ENCODE peak calls at places on chromosomes 11 and 22, in ten cellular contexts. One of them, this sample, is unnamed.

GRCh38 chr11:97732011-97732632 is 1288.6 kb upstream of the CNTN5 start:
- DNase-seq in transverse colon: no peak
- DNase-seq in fibroblast of lung: no peak
- DNase-seq in lower leg skin: no peak
- DNase-seq in PC-9: no peak
- DNase-seq in AG10803: no peak
- DNase-seq in PC-3: no peak
- DNase-seq in psoas muscle: no peak
- DNase-seq in choroid plexus epithelial cell: no peak
- DNase-seq in mucosa of descending colon: no peak
- DNase-seq in this sample: no peak

GRCh38 chr11:115709297-115709696 is 205.1 kb upstream of the CADM1 start:
- DNase-seq in PC-9: no peak
- DNase-seq in PC-3: no peak
- DNase-seq in psoas muscle: no peak
- DNase-seq in lower leg skin: no peak
- DNase-seq in AG10803: no peak
- DNase-seq in transverse colon: no peak
- DNase-seq in mucosa of descending colon: no peak
- DNase-seq in choroid plexus epithelial cell: no peak
- DNase-seq in fibroblast of lung: no peak
- DNase-seq in this sample: no peak

GRCh38 chr22:47115518-47115890 is 353.1 kb downstream of the TBC1D22A start:
- DNase-seq in PC-9: no peak
- DNase-seq in lower leg skin: no peak
- DNase-seq in psoas muscle: no peak
- DNase-seq in AG10803: no peak
- DNase-seq in choroid plexus epithelial cell: no peak
- DNase-seq in transverse colon: no peak
- DNase-seq in fibroblast of lung: no peak
- DNase-seq in PC-3: no peak
- DNase-seq in mucosa of descending colon: peak
- DNase-seq in this sample: no peak

GRCh38 chr11:107799245-107799859 is 59.2 kb downstream of the SLC35F2 start:
- DNase-seq in choroid plexus epithelial cell: peak
- DNase-seq in PC-3: peak
- DNase-seq in PC-9: peak
- DNase-seq in fibroblast of lung: peak
- DNase-seq in AG10803: peak
- DNase-seq in transverse colon: peak
- DNase-seq in psoas muscle: peak
- DNase-seq in lower leg skin: peak
- DNase-seq in mucosa of descending colon: no peak
- DNase-seq in this sample: no peak

GRCh38 chr11:129298990-129299389 is 76.7 kb upstream of the BARX2 start:
- DNase-seq in transverse colon: no peak
- DNase-seq in PC-3: no peak
- DNase-seq in fibroblast of lung: no peak
- DNase-seq in PC-9: no peak
- DNase-seq in lower leg skin: no peak
- DNase-seq in choroid plexus epithelial cell: no peak
- DNase-seq in mucosa of descending colon: no peak
- DNase-seq in psoas muscle: no peak
- DNase-seq in AG10803: peak
- DNase-seq in this sample: no peak

GRCh38 chr11:27875480-27876208 is 175.4 kb upstream of the BDNF start:
- DNase-seq in mucosa of descending colon: no peak
- DNase-seq in lower leg skin: no peak
- DNase-seq in choroid plexus epithelial cell: peak
- DNase-seq in transverse colon: no peak
- DNase-seq in psoas muscle: no peak
- DNase-seq in AG10803: no peak
- DNase-seq in PC-3: peak
- DNase-seq in fibroblast of lung: no peak
- DNase-seq in PC-9: no peak
- DNase-seq in this sample: no peak

GRCh38 chr11:20596629-20597129 is 2.7 kb upstream of the SLC6A5 start:
- DNase-seq in PC-9: no peak
- DNase-seq in fibroblast of lung: no peak
- DNase-seq in AG10803: no peak
- DNase-seq in choroid plexus epithelial cell: no peak
- DNase-seq in PC-3: no peak
- DNase-seq in transverse colon: no peak
- DNase-seq in psoas muscle: no peak
- DNase-seq in mucosa of descending colon: no peak
- DNase-seq in lower leg skin: no peak
- DNase-seq in this sample: no peak

GRCh38 chr11:1060410-1060809 is 14.3 kb upstream of the MUC2 start:
- DNase-seq in PC-3: no peak
- DNase-seq in choroid plexus epithelial cell: no peak
- DNase-seq in lower leg skin: no peak
- DNase-seq in transverse colon: no peak
- DNase-seq in AG10803: no peak
- DNase-seq in PC-9: no peak
- DNase-seq in mucosa of descending colon: peak
- DNase-seq in psoas muscle: no peak
- DNase-seq in fibroblast of lung: no peak
- DNase-seq in this sample: no peak

GRCh38 chr22:26981520-26981919 is 324.1 kb downstream of the MIAT start:
- DNase-seq in transverse colon: peak
- DNase-seq in AG10803: peak
- DNase-seq in psoas muscle: no peak
- DNase-seq in mucosa of descending colon: no peak
- DNase-seq in choroid plexus epithelial cell: no peak
- DNase-seq in lower leg skin: no peak
- DNase-seq in PC-9: no peak
- DNase-seq in PC-3: no peak
- DNase-seq in fibroblast of lung: no peak
- DNase-seq in this sample: no peak

GRCh38 chr22:19619144-19620009 is 94.9 kb upstream of the SEPTIN5 start:
- DNase-seq in fibroblast of lung: no peak
- DNase-seq in psoas muscle: no peak
- DNase-seq in PC-9: no peak
- DNase-seq in choroid plexus epithelial cell: no peak
- DNase-seq in mucosa of descending colon: no peak
- DNase-seq in transverse colon: no peak
- DNase-seq in PC-3: no peak
- DNase-seq in lower leg skin: no peak
- DNase-seq in AG10803: no peak
- DNase-seq in this sample: no peak

GRCh38 chr22:19605508-19606331 is 81.5 kb upstream of the CLDN5 start:
- DNase-seq in PC-3: peak
- DNase-seq in AG10803: no peak
- DNase-seq in lower leg skin: no peak
- DNase-seq in choroid plexus epithelial cell: no peak
- DNase-seq in PC-9: no peak
- DNase-seq in mucosa of descending colon: no peak
- DNase-seq in psoas muscle: peak
- DNase-seq in transverse colon: no peak
- DNase-seq in fibroblast of lung: no peak
- DNase-seq in this sample: no peak

GRCh38 chr11:12789054-12789453 is 114.8 kb downstream of the TEAD1 start:
- DNase-seq in psoas muscle: no peak
- DNase-seq in PC-9: no peak
- DNase-seq in fibroblast of lung: no peak
- DNase-seq in AG10803: no peak
- DNase-seq in transverse colon: no peak
- DNase-seq in choroid plexus epithelial cell: no peak
- DNase-seq in PC-3: peak
- DNase-seq in lower leg skin: no peak
- DNase-seq in mucosa of descending colon: no peak
- DNase-seq in this sample: no peak

DNA sequence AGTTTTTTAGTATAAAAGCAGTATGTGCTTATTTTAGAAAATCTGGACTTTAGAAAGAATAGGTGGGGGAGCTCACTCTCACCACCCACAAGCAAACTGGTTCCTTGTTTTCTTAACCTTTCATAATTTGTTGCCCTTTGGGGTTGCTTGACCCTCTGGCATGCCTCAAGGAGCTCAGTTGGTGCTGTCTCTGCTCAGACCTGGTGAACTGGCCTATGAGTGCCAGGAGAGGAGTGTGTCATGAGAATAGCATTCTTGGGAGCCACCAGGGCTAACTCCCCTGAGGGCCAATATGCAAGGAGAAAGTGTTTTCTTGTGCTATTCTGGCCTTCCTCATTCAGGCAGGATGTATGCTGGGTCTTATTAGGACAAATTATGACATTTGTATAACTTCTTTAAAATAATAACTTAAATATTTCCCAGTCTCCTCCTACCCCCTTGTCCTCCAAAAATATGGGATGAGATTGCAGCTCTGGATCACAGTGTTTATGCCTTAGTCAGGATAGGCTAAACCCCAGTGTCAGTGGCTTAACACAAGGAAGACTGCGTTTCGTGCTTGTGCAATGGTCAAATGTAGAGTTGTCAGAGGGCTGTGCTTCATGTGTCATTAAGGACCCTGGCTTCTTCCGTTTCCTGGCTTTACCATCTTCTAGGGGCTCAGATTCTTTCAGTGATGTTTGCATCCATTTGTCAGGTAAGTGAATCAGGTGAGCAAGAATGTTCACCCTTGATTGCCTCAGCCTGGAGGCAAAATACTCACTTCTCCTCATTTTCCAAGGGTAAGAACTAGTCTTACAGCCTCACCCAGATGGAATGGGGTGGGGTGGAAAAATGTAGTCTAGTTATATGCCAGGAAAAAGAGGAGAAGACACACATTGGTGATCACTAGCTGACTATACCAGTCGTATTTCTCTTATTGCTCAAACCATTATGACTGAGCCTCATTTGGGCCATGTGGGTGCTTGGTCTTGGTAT is 20.7 kb upstream of the AMOTL1 start:
- DNase-seq in psoas muscle: no peak
- DNase-seq in transverse colon: no peak
- DNase-seq in lower leg skin: no peak
- DNase-seq in PC-3: peak
- DNase-seq in mucosa of descending colon: no peak
- DNase-seq in choroid plexus epithelial cell: no peak
- DNase-seq in AG10803: no peak
- DNase-seq in fibroblast of lung: no peak
- DNase-seq in PC-9: peak
- DNase-seq in this sample: no peak
- H3K4me3 ChIP-seq in psoas muscle: no peak
- H3K4me3 ChIP-seq in transverse colon: no peak
- H3K4me3 ChIP-seq in lower leg skin: no peak
- H3K4me3 ChIP-seq in PC-3: no peak
- H3K4me3 ChIP-seq in mucosa of descending colon: no peak
- H3K4me3 ChIP-seq in choroid plexus epithelial cell: no peak
- H3K4me3 ChIP-seq in AG10803: no peak
- H3K4me3 ChIP-seq in fibroblast of lung: no peak
- H3K4me3 ChIP-seq in PC-9: peak
- H3K4me3 ChIP-seq in this sample: no peak

DNA sequence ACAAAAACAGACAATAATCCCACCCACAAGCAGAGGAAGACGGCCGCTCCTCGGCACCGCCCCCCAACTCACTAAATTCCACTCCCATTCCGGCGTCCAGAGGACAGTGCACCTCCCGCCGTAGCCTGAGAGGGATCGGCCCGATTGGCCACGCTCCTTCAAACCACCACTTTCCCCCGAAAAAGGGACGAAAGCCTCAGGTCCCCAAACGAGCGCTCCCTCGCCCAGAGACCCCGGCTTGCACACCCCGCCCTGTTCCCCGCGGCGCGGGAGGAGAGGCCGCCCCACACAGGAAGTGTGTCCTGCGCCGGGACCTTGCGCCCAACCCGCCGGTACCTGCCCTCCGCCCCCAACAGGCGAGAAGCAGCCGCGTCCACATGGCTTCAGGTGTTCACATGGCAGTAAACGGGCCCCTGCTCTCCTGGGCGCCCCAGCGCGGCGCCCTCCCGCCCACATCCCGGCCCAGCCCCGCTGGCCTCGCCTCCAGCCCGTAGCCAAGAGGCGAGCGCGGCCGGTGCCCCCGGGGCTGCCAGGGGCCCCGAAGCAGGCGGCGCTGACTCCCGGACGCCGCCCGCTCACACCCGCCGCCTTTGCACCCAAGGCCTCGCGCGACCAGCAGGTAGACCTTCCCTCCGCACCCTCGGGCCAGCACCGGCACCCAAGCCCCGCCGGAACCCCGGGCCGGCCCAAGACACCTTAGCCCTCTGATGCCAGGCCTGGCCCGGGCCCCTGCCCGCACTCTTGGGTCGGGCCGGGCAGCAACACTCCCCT is 861 bp downstream of the TCF20 start:
- DNase-seq in psoas muscle: peak
- DNase-seq in fibroblast of lung: no peak
- DNase-seq in transverse colon: peak
- DNase-seq in lower leg skin: peak
- DNase-seq in mucosa of descending colon: peak
- DNase-seq in AG10803: no peak
- DNase-seq in PC-9: peak
- DNase-seq in PC-3: peak
- DNase-seq in choroid plexus epithelial cell: peak
- DNase-seq in this sample: no peak
- TF ChIP-seq CTCF in psoas muscle: no peak
- TF ChIP-seq CTCF in fibroblast of lung: no peak
- TF ChIP-seq CTCF in transverse colon: peak
- TF ChIP-seq CTCF in lower leg skin: no peak
- TF ChIP-seq CTCF in mucosa of descending colon: no peak
- TF ChIP-seq CTCF in AG10803: no peak
- TF ChIP-seq CTCF in PC-9: no peak
- TF ChIP-seq CTCF in PC-3: no peak
- TF ChIP-seq CTCF in choroid plexus epithelial cell: no peak
- TF ChIP-seq CTCF in this sample: no peak

DNA sequence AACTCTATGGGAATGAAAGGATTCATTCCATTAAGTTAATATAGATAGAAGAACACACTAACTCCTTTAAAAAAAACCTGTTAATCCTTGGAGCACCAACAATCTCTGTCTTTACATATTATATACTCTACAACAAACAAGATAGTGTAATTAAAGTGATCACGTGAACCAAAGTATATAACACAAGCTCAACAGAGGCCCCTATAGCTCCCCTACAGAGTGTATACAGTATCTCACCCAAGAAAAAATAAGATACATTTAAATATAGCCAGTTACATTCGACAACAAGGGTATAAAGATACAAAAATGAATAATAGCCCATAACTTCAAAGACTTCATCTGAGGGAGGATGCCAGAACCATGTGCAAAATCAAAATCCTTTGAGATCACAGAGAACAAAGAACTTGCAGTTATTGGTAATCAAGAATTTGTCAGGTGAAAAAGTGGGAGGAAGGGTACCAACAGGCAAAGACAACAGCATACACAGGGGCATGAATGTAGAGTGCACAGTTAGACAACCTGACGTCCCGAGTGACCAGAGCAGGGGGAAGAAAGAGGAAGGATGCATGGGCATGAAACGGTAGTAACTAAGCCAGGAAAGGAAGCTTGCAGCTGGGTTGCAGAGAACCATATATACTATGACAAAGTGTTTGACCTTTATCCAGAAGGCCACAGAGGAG is 4.7 kb downstream of the FCHSD2 start:
- DNase-seq in PC-9: peak
- DNase-seq in fibroblast of lung: no peak
- DNase-seq in choroid plexus epithelial cell: no peak
- DNase-seq in PC-3: no peak
- DNase-seq in mucosa of descending colon: no peak
- DNase-seq in lower leg skin: no peak
- DNase-seq in transverse colon: no peak
- DNase-seq in psoas muscle: no peak
- DNase-seq in AG10803: no peak
- DNase-seq in this sample: no peak
- H3K4me3 ChIP-seq in PC-9: no peak
- H3K4me3 ChIP-seq in fibroblast of lung: no peak
- H3K4me3 ChIP-seq in choroid plexus epithelial cell: no peak
- H3K4me3 ChIP-seq in PC-3: no peak
- H3K4me3 ChIP-seq in mucosa of descending colon: no peak
- H3K4me3 ChIP-seq in lower leg skin: no peak
- H3K4me3 ChIP-seq in transverse colon: no peak
- H3K4me3 ChIP-seq in psoas muscle: no peak
- H3K4me3 ChIP-seq in AG10803: no peak
- H3K4me3 ChIP-seq in this sample: no peak

GRCh38 chr11:120746836-120747609 is 235.5 kb downstream of the GRIK4 start:
- DNase-seq in psoas muscle: no peak
- DNase-seq in transverse colon: no peak
- DNase-seq in PC-9: no peak
- DNase-seq in fibroblast of lung: peak
- DNase-seq in AG10803: no peak
- DNase-seq in lower leg skin: peak
- DNase-seq in PC-3: peak
- DNase-seq in mucosa of descending colon: no peak
- DNase-seq in choroid plexus epithelial cell: no peak
- DNase-seq in this sample: peak
- TF ChIP-seq CTCF in psoas muscle: no peak
- TF ChIP-seq CTCF in transverse colon: no peak
- TF ChIP-seq CTCF in PC-9: no peak
- TF ChIP-seq CTCF in fibroblast of lung: no peak
- TF ChIP-seq CTCF in AG10803: no peak
- TF ChIP-seq CTCF in lower leg skin: no peak
- TF ChIP-seq CTCF in PC-3: no peak
- TF ChIP-seq CTCF in mucosa of descending colon: no peak
- TF ChIP-seq CTCF in choroid plexus epithelial cell: no peak
- TF ChIP-seq CTCF in this sample: peak

This sample was measured in retinal pigment epithelial cell.